ENCODE peak calls at places on chromosomes 11 and 22, in seven cellular contexts. One of them, this sample, is unnamed.

GRCh38 chr11:45341379-45341778 is 55.2 kb upstream of the SYT13 start:
- DNase-seq in smooth muscle cell of the brain vasculature: no peak
- DNase-seq in NCI-H345: no peak
- DNase-seq in mesendoderm: peak
- DNase-seq in sigmoid colon: no peak
- DNase-seq in NCI-H460: no peak
- DNase-seq in HT-29: no peak
- DNase-seq in this sample: peak

GRCh38 chr11:119759324-119759723 is 30.3 kb upstream of the NECTIN1 start:
- DNase-seq in smooth muscle cell of the brain vasculature: no peak
- DNase-seq in NCI-H345: no peak
- DNase-seq in mesendoderm: peak
- DNase-seq in sigmoid colon: no peak
- DNase-seq in NCI-H460: peak
- DNase-seq in HT-29: no peak
- DNase-seq in this sample: no peak

GRCh38 chr11:13949876-13950275 is 12.6 kb upstream of the SPON1 start:
- DNase-seq in smooth muscle cell of the brain vasculature: no peak
- DNase-seq in NCI-H345: no peak
- DNase-seq in mesendoderm: no peak
- DNase-seq in sigmoid colon: no peak
- DNase-seq in NCI-H460: no peak
- DNase-seq in HT-29: no peak
- DNase-seq in this sample: no peak

GRCh38 chr22:39920134-39920743 is 19.4 kb downstream of the GRAP2 start:
- DNase-seq in smooth muscle cell of the brain vasculature: no peak
- DNase-seq in NCI-H345: no peak
- DNase-seq in mesendoderm: no peak
- DNase-seq in sigmoid colon: no peak
- DNase-seq in NCI-H460: no peak
- DNase-seq in HT-29: no peak
- DNase-seq in this sample: no peak

GRCh38 chr11:69230856-69231425 is 63.0 kb upstream of the MYEOV start:
- DNase-seq in smooth muscle cell of the brain vasculature: no peak
- DNase-seq in NCI-H345: no peak
- DNase-seq in mesendoderm: no peak
- DNase-seq in sigmoid colon: peak
- DNase-seq in NCI-H460: no peak
- DNase-seq in HT-29: no peak
- DNase-seq in this sample: no peak

GRCh38 chr11:47948137-47948536 is 32.2 kb upstream of the PTPRJ start:
- DNase-seq in smooth muscle cell of the brain vasculature: no peak
- DNase-seq in NCI-H345: no peak
- DNase-seq in mesendoderm: peak
- DNase-seq in sigmoid colon: no peak
- DNase-seq in NCI-H460: no peak
- DNase-seq in HT-29: no peak
- DNase-seq in this sample: no peak

GRCh38 chr22:40714514-40714966 is 35.3 kb downstream of the MCHR1 start:
- DNase-seq in smooth muscle cell of the brain vasculature: peak
- DNase-seq in NCI-H345: peak
- DNase-seq in mesendoderm: peak
- DNase-seq in sigmoid colon: no peak
- DNase-seq in NCI-H460: no peak
- DNase-seq in HT-29: peak
- DNase-seq in this sample: no peak

GRCh38 chr22:38464992-38465672 is 2.8 kb upstream of the KDELR3 start:
- DNase-seq in smooth muscle cell of the brain vasculature: no peak
- DNase-seq in NCI-H345: no peak
- DNase-seq in mesendoderm: no peak
- DNase-seq in sigmoid colon: no peak
- DNase-seq in NCI-H460: no peak
- DNase-seq in HT-29: no peak
- DNase-seq in this sample: no peak

GRCh38 chr11:44989831-44990566 is 39.3 kb upstream of the TP53I11 start:
- DNase-seq in smooth muscle cell of the brain vasculature: no peak
- DNase-seq in NCI-H345: peak
- DNase-seq in mesendoderm: no peak
- DNase-seq in sigmoid colon: peak
- DNase-seq in NCI-H460: no peak
- DNase-seq in HT-29: no peak
- DNase-seq in this sample: peak

GRCh38 chr11:70640408-70640807 is 242.1 kb downstream of the CTTN start:
- DNase-seq in smooth muscle cell of the brain vasculature: no peak
- DNase-seq in NCI-H345: no peak
- DNase-seq in mesendoderm: no peak
- DNase-seq in sigmoid colon: no peak
- DNase-seq in NCI-H460: no peak
- DNase-seq in HT-29: no peak
- DNase-seq in this sample: no peak

GRCh38 chr11:79406376-79406775 is 34.5 kb downstream of the TENM4 start:
- DNase-seq in smooth muscle cell of the brain vasculature: no peak
- DNase-seq in NCI-H345: no peak
- DNase-seq in mesendoderm: peak
- DNase-seq in sigmoid colon: no peak
- DNase-seq in NCI-H460: no peak
- DNase-seq in HT-29: no peak
- DNase-seq in this sample: no peak

GRCh38 chr11:13029872-13030271 is 20.8 kb downstream of the RASSF10 start:
- DNase-seq in smooth muscle cell of the brain vasculature: no peak
- DNase-seq in NCI-H345: no peak
- DNase-seq in mesendoderm: no peak
- DNase-seq in sigmoid colon: no peak
- DNase-seq in NCI-H460: no peak
- DNase-seq in HT-29: no peak
- DNase-seq in this sample: no peak

GRCh38 chr11:123771664-123772063 is 17.3 kb upstream of the OR6X1 start:
- DNase-seq in smooth muscle cell of the brain vasculature: no peak
- DNase-seq in NCI-H345: no peak
- DNase-seq in mesendoderm: no peak
- DNase-seq in sigmoid colon: no peak
- DNase-seq in NCI-H460: no peak
- DNase-seq in HT-29: no peak
- DNase-seq in this sample: no peak

This sample was measured in DMS153.